ENCODE peak calls at places on chromosomes 11 and 22, in eight cellular contexts. C, I, K, T, U, V, P and M are unnamed samples.

GRCh38 chr11:116689413-116690127 is 83.2 kb downstream of the BUD13 start:
- DNase-seq in T (no peak), K (no peak), U (no peak), I (no peak), V (no peak), P (no peak), C (no peak), M (no peak)

GRCh38 chr11:4891996-4892640 is 10.4 kb downstream of the OR51T1 start:
- DNase-seq in K (no peak), U (peak), V (no peak), I (peak), C (no peak), P (no peak), T (peak), M (peak)

GRCh38 chr11:59756845-59757244 is 1.7 kb downstream of the STX3 start:
- DNase-seq in P (no peak), V (peak), U (peak), C (no peak), T (peak), I (no peak), K (peak), M (peak)

GRCh38 chr11:57248780-57249383 is 11.8 kb upstream of the APLNR start:
- DNase-seq in I (no peak), V (peak), C (peak), U (peak), K (peak), T (peak), P (peak), M (peak)

GRCh38 chr22:46247443-46247975 is 2.6 kb downstream of the CDPF1 start:
- DNase-seq in T (no peak), K (no peak), U (no peak), C (no peak), I (no peak), P (peak), V (no peak), M (no peak)

GRCh38 chr11:99020324-99021225 is at the start of gene CNTN5:
- DNase-seq in V (no peak), P (peak), I (peak), U (peak), C (peak), T (peak), K (no peak), M (peak)

GRCh38 chr22:24521791-24522245 is 26.7 kb downstream of the UPB1 start:
- DNase-seq in V (peak), T (peak), P (peak), U (peak), I (peak), C (peak), K (peak), M (peak)

GRCh38 chr11:17745032-17745772 is 10.6 kb downstream of the KCNC1 start:
- DNase-seq in U (no peak), C (peak), I (no peak), V (no peak), T (no peak), P (no peak), K (no peak), M (no peak)

GRCh38 chr11:12803086-12803826 is 129.0 kb downstream of the TEAD1 start:
- DNase-seq in C (no peak), I (peak), U (peak), T (peak), K (no peak), V (peak), P (no peak), M (peak)

GRCh38 chr11:82225502-82225901 is 508.2 kb downstream of the FAM181B start:
- DNase-seq in U (no peak), K (no peak), V (no peak), P (no peak), T (no peak), C (no peak), I (no peak), M (no peak)

GRCh38 chr11:124807660-124808270 is 7.6 kb upstream of the MSANTD2 start:
- DNase-seq in C (no peak), T (no peak), K (no peak), P (peak), I (no peak), U (no peak), V (no peak), M (no peak)

GRCh38 chr11:117855452-117855851 is 21.0 kb downstream of the FXYD6 start:
- DNase-seq in K (no peak), C (no peak), U (no peak), I (no peak), T (no peak), V (no peak), P (no peak), M (no peak)

GRCh38 chr11:28242596-28242995 is 134.4 kb downstream of the METTL15 start:
- DNase-seq in C (no peak), I (no peak), P (peak), V (no peak), T (no peak), U (no peak), K (no peak), M (peak)

GRCh38 chr11:87473174-87473573 is 435.4 kb downstream of the TMEM135 start:
- DNase-seq in T (peak), K (no peak), U (peak), I (peak), C (no peak), P (no peak), V (no peak), M (peak)

GRCh38 chr22:50739894-50740293 is 1.9 kb downstream of the ACR start:
- DNase-seq in I (no peak), V (no peak), U (no peak), C (peak), P (no peak), T (no peak), K (no peak), M (no peak)

GRCh38 chr11:34165786-34166557 is 60.5 kb downstream of the NAT10 start:
- DNase-seq in P (no peak), I (no peak), C (peak), U (no peak), K (no peak), V (peak), T (peak), M (peak)

GRCh38 chr11:77374108-77374507 is 72.6 kb upstream of the GDPD4 start:
- DNase-seq in P (no peak), U (no peak), C (no peak), K (no peak), V (no peak), I (no peak), T (no peak), M (no peak)

GRCh38 chr11:10592331-10592730 is 23.9 kb upstream of the LYVE1 start:
- DNase-seq in I (peak), V (peak), C (no peak), U (peak), P (no peak), K (peak), T (peak), M (peak)

GRCh38 chr22:26691377-26691716 is 34.0 kb downstream of the MIAT start:
- DNase-seq in I (no peak), P (no peak), V (no peak), U (no peak), T (no peak), C (no peak), K (no peak), M (no peak)

GRCh38 chr11:17024924-17025323 is 10.7 kb upstream of the PLEKHA7 start:
- DNase-seq in T (no peak), U (no peak), C (no peak), K (no peak), V (no peak), P (no peak), I (no peak), M (no peak)

GRCh38 chr11:31001432-31001831 is 368.1 kb downstream of the DCDC1 start:
- DNase-seq in U (no peak), P (no peak), V (no peak), K (no peak), I (no peak), C (no peak), T (no peak), M (no peak)

GRCh38 chr11:75592699-75593098 is 30.6 kb downstream of the SERPINH1 start:
- DNase-seq in C (no peak), K (no peak), T (no peak), I (no peak), U (no peak), V (no peak), P (no peak), M (no peak)

GRCh38 chr11:70912226-70912840 is 340.0 kb downstream of the SHANK2 start:
- DNase-seq in C (no peak), T (peak), K (no peak), U (no peak), I (no peak), V (no peak), P (no peak), M (peak)

GRCh38 chr22:46881373-46882118 is 119.1 kb downstream of the TBC1D22A start:
- DNase-seq in P (no peak), V (no peak), T (peak), I (no peak), K (no peak), C (no peak), U (no peak), M (peak)

GRCh38 chr11:4511267-4511666 is 28.8 kb downstream of the OR52K1 start:
- DNase-seq in I (no peak), V (no peak), C (no peak), T (no peak), U (no peak), K (no peak), P (no peak), M (no peak)

GRCh38 chr11:45252134-45252856 is 33.8 kb downstream of the SYT13 start:
- DNase-seq in I (no peak), V (no peak), C (peak), T (peak), U (peak), K (peak), P (peak), M (peak)

GRCh38 chr11:45534132-45534531 is 131.3 kb downstream of the CHST1 start:
- DNase-seq in U (no peak), C (no peak), I (no peak), T (no peak), V (no peak), K (no peak), P (no peak), M (no peak)

GRCh38 chr11:103700605-103701004 is 335.8 kb upstream of the DDI1 start:
- DNase-seq in P (no peak), V (peak), I (no peak), K (no peak), T (peak), U (peak), C (no peak), M (peak)

GRCh38 chr11:118215262-118215661 is 9.5 kb downstream of the JAML start:
- DNase-seq in T (no peak), V (no peak), U (no peak), C (no peak), I (no peak), P (no peak), K (no peak), M (no peak)

GRCh38 chr11:44899959-44900358 is 50.7 kb downstream of the TP53I11 start:
- DNase-seq in T (peak), P (peak), V (no peak), K (peak), I (peak), C (no peak), U (peak), M (peak)

GRCh38 chr11:35723493-35724284 is 61.1 kb downstream of the TRIM44 start:
- DNase-seq in C (no peak), T (peak), K (no peak), P (no peak), I (no peak), V (no peak), U (no peak), M (peak)

GRCh38 chr11:8693010-8693551 is 10.5 kb downstream of the RPL27A start:
- DNase-seq in V (peak), U (no peak), P (no peak), T (peak), I (no peak), C (no peak), K (no peak), M (peak)

GRCh38 chr11:123560001-123560400 is 94.4 kb downstream of the SCN3B start:
- DNase-seq in V (no peak), T (peak), U (peak), C (peak), K (no peak), P (no peak), I (no peak), M (peak)

GRCh38 chr22:27218012-27218483 is 560.7 kb downstream of the MIAT start:
- DNase-seq in K (no peak), V (no peak), C (no peak), U (peak), I (no peak), T (peak), P (no peak), M (no peak)

GRCh38 chr11:128928400-128928799 is 14.3 kb downstream of the TP53AIP1 start:
- DNase-seq in I (no peak), U (no peak), P (no peak), C (no peak), T (peak), K (no peak), V (no peak), M (no peak)

GRCh38 chr11:114216804-114217195 is 79.4 kb upstream of the NNMT start:
- DNase-seq in K (no peak), P (no peak), I (no peak), U (no peak), V (no peak), T (no peak), C (no peak), M (no peak)

GRCh38 chr11:9773524-9773923 is 109.6 kb downstream of the SWAP70 start:
- DNase-seq in P (no peak), K (no peak), V (no peak), T (no peak), U (no peak), C (no peak), I (no peak), M (no peak)

GRCh38 chr22:20957691-20958440 is 9.2 kb upstream of the AIFM3 start:
- DNase-seq in V (peak), P (peak), C (peak), K (no peak), U (peak), T (peak), I (no peak), M (no peak)

GRCh38 chr22:49966716-49967332 is 6.3 kb downstream of the PIM3 start:
- DNase-seq in U (peak), T (no peak), P (peak), I (no peak), C (peak), V (no peak), K (no peak), M (peak)

GRCh38 chr22:41369089-41369745 is 12.5 kb upstream of the TEF start:
- DNase-seq in U (no peak), K (no peak), P (no peak), C (peak), T (no peak), I (no peak), V (no peak), M (no peak)
- H3K4me3 ChIP-seq in U (no peak), K (no peak), P (no peak), C (peak), T (no peak), I (no peak), V (no peak), M (no peak)

GRCh38 chr11:22626573-22627239 is 1.1 kb upstream of the FANCF start:
- DNase-seq in T (peak), I (no peak), V (no peak), P (no peak), U (peak), C (no peak), K (no peak), M (no peak)
- H3K4me3 ChIP-seq in T (peak), I (no peak), V (peak), P (peak), U (peak), C (peak), K (no peak), M (no peak)

GRCh38 chr22:35758394-35758793 is 40.7 kb downstream of the APOL5 start:
- DNase-seq in V (no peak), C (no peak), U (no peak), T (no peak), I (no peak), P (no peak), K (no peak), M (no peak)

GRCh38 chr22:35752172-35752832 is 34.6 kb downstream of the APOL5 start:
- DNase-seq in P (no peak), T (no peak), I (no peak), C (no peak), K (no peak), U (no peak), V (no peak), M (no peak)

GRCh38 chr22:35756722-35757121 is 39.0 kb downstream of the APOL5 start:
- DNase-seq in T (no peak), K (no peak), U (no peak), P (no peak), V (no peak), I (no peak), C (no peak), M (no peak)

GRCh38 chr22:35752833-35753189 is 35.1 kb downstream of the APOL5 start:
- DNase-seq in C (no peak), I (no peak), P (no peak), V (no peak), T (peak), K (no peak), U (peak), M (no peak)

GRCh38 chr22:35754761-35755160 is 37.1 kb downstream of the APOL5 start:
- DNase-seq in K (no peak), C (no peak), U (no peak), I (no peak), V (no peak), P (no peak), T (no peak), M (no peak)
- H3K4me3 ChIP-seq in K (no peak), C (no peak), U (no peak), I (no peak), V (no peak), P (no peak), T (no peak), M (no peak)

GRCh38 chr11:110128161-110128560 is 35.0 kb downstream of the ZC3H12C start:
- DNase-seq in C (no peak), I (peak), P (no peak), V (no peak), T (peak), K (no peak), U (peak), M (peak)

GRCh38 chr11:110130642-110131238 is 37.5 kb downstream of the ZC3H12C start:
- DNase-seq in P (peak), C (no peak), T (no peak), V (no peak), U (no peak), I (peak), K (no peak), M (peak)

GRCh38 chr11:110133182-110133581 is 40.0 kb downstream of the ZC3H12C start:
- DNase-seq in T (no peak), P (no peak), K (no peak), V (no peak), C (no peak), U (no peak), I (no peak), M (no peak)

GRCh38 chr11:110131386-110132123 is 38.4 kb downstream of the ZC3H12C start:
- DNase-seq in P (no peak), U (no peak), T (no peak), C (no peak), V (no peak), I (no peak), K (no peak), M (no peak)

GRCh38 chr11:110134120-110134519 is 40.9 kb downstream of the ZC3H12C start:
- DNase-seq in T (no peak), I (peak), C (no peak), K (no peak), V (peak), U (no peak), P (no peak), M (no peak)
- H3K4me3 ChIP-seq in T (no peak), I (no peak), C (no peak), K (no peak), V (no peak), U (no peak), P (no peak), M (no peak)

GRCh38 chr11:120714448-120714847 is 202.9 kb downstream of the GRIK4 start:
- DNase-seq in I (no peak), U (no peak), T (peak), P (no peak), K (no peak), V (no peak), C (no peak), M (no peak)

GRCh38 chr11:120712862-120713770 is 201.6 kb downstream of the GRIK4 start:
- DNase-seq in P (no peak), K (no peak), V (no peak), T (no peak), U (no peak), C (no peak), I (no peak), M (no peak)

GRCh38 chr11:120717623-120718022 is 206.1 kb downstream of the GRIK4 start:
- DNase-seq in I (no peak), P (no peak), T (no peak), U (no peak), V (no peak), K (no peak), C (no peak), M (no peak)

GRCh38 chr11:120717042-120717441 is 205.5 kb downstream of the GRIK4 start:
- DNase-seq in U (no peak), V (no peak), I (no peak), K (no peak), P (no peak), C (no peak), T (no peak), M (no peak)

GRCh38 chr11:120715239-120715638 is 203.7 kb downstream of the GRIK4 start:
- DNase-seq in V (no peak), C (no peak), I (no peak), P (no peak), U (peak), K (no peak), T (peak), M (peak)
- H3K4me3 ChIP-seq in V (no peak), C (no peak), I (no peak), P (no peak), U (peak), K (no peak), T (no peak), M (no peak)

GRCh38 chr11:72072348-72072747 is 8.0 kb downstream of the NUMA1 start:
- DNase-seq in C (no peak), K (peak), P (no peak), U (peak), I (peak), T (peak), V (peak), M (peak)
- H3K4me3 ChIP-seq in C (no peak), K (peak), P (no peak), U (no peak), I (no peak), T (peak), V (no peak), M (no peak)

DNA sequence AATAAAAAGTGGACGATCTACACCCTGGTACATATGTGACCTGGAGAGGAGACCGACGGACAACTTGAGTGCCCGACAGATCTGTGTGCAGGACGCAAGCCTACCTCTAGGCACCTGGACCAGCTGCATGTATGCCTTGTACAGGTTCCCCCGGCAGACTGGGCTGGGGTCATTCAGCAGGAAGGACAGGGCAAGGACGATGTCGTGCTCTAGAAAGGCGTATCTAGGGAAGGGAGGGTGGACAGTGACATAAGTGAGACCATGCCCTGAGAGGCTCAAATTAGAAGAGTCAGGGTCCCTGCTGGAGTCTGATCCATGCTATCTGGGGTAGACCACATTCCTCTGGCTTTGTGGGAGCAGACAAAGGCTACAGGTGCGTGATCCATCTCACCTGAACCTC is 7.9 kb downstream of the RSPH14 start:
- DNase-seq in I (no peak), C (no peak), V (no peak), K (no peak), P (no peak), T (no peak), U (no peak), M (no peak)
- H3K4me3 ChIP-seq in I (no peak), C (no peak), V (no peak), K (no peak), P (no peak), T (no peak), U (no peak), M (no peak)

GRCh38 chr11:7578276-7578955 is 64.6 kb downstream of the PPFIBP2 start:
- DNase-seq in C (no peak), T (peak), V (peak), U (no peak), P (no peak), K (no peak), I (no peak), M (no peak)
- H3K4me3 ChIP-seq in C (peak), T (peak), V (no peak), U (peak), P (no peak), K (no peak), I (no peak), M (peak)

GRCh38 chr11:96339704-96340554 is 3.1 kb downstream of the MAML2 start:
- DNase-seq in I (no peak), V (no peak), K (no peak), P (no peak), T (peak), U (no peak), C (no peak), M (peak)

GRCh38 chr11:96341237-96342130 is 1.5 kb downstream of the MAML2 start:
- DNase-seq in T (peak), P (no peak), V (peak), K (no peak), U (peak), C (peak), I (no peak), M (peak)

GRCh38 chr11:96337541-96338530 is 5.2 kb downstream of the MAML2 start:
- DNase-seq in P (peak), U (peak), K (no peak), C (no peak), V (no peak), I (no peak), T (peak), M (peak)

GRCh38 chr11:96340555-96340885 is 2.5 kb downstream of the MAML2 start:
- DNase-seq in K (no peak), V (no peak), P (no peak), T (peak), C (no peak), I (no peak), U (peak), M (peak)

GRCh38 chr11:96338910-96339703 is 3.9 kb downstream of the MAML2 start:
- DNase-seq in I (no peak), V (peak), U (peak), K (no peak), T (peak), C (peak), P (no peak), M (peak)
- H3K4me3 ChIP-seq in I (peak), V (peak), U (peak), K (no peak), T (peak), C (peak), P (no peak), M (peak)

GRCh38 chr11:26931881-26932280 is 62.0 kb upstream of the FIBIN start:
- DNase-seq in K (no peak), C (no peak), I (no peak), V (no peak), T (no peak), U (no peak), P (no peak), M (no peak)
- H3K4me3 ChIP-seq in K (no peak), C (no peak), I (no peak), V (no peak), T (no peak), U (no peak), P (no peak), M (no peak)